ENCODE peak calls at places on chromosomes 7 and 10, in nine cellular contexts. T is thoracic aorta, H is cardiac fibroblast, D is ovary, K is right atrium auricular region, B is breast epithelium, R is astrocyte, V is heart right ventricle, G is neural progenitor cell. A is an unnamed sample.

GRCh38 chr7:131336956-131337355 is 9.3 kb downstream of the MKLN1 start:
- DNase-seq in T (no peak), H (peak; percentile 30), D (no peak), K (no peak), B (no peak), R (no peak), V (no peak), G (no peak), A (no peak)

GRCh38 chr7:90461216-90461615 is 8.2 kb upstream of the PTTG1IP2 start:
- DNase-seq in T (no peak), H (peak; percentile 23), D (no peak), K (no peak), B (no peak), R (no peak), V (no peak), G (no peak), A (no peak)

GRCh38 chr7:23017303-23017702 is 3.4 kb upstream of the HYCC1 start:
- DNase-seq in T (no peak), H (no peak), D (no peak), K (no peak), B (no peak), R (no peak), V (no peak), G (no peak), A (no peak)

GRCh38 chr7:33447980-33448379 is 318.6 kb downstream of the BBS9 start:
- DNase-seq in T (no peak), H (peak; percentile 55), D (no peak), K (no peak), B (no peak), R (peak; percentile 20), V (no peak), G (no peak), A (no peak)

GRCh38 chr7:32501522-32501921 is 6.2 kb downstream of the AVL9 start:
- DNase-seq in T (no peak), H (peak; percentile 45), D (no peak), K (no peak), B (no peak), R (peak; percentile 82), V (no peak), G (no peak), A (no peak)

GRCh38 chr10:24353319-24353718 is 144.4 kb downstream of the KIAA1217 start:
- DNase-seq in T (no peak), H (no peak), D (no peak), K (no peak), B (no peak), R (no peak), V (no peak), G (no peak), A (no peak)

GRCh38 chr10:96400465-96400864 is 41.7 kb upstream of the OPALIN start:
- DNase-seq in T (no peak), H (no peak), D (no peak), K (no peak), B (no peak), R (no peak), V (no peak), G (no peak), A (no peak)

GRCh38 chr10:20185116-20185515 is 368.9 kb downstream of the PLXDC2 start:
- DNase-seq in T (no peak), H (peak; percentile 16), D (no peak), K (no peak), B (no peak), R (peak; percentile 23), V (no peak), G (peak; percentile 29), A (no peak)

GRCh38 chr7:51455513-51455912 is 138.9 kb upstream of the COBL start:
- DNase-seq in T (no peak), H (no peak), D (no peak), K (no peak), B (no peak), R (no peak), V (no peak), G (no peak), A (no peak)

GRCh38 chr10:126242352-126243260 is 145.7 kb downstream of the ADAM12 start:
- DNase-seq in T (no peak), H (peak; percentile 89), D (peak; percentile 73), K (peak; percentile 67), B (no peak), R (peak; percentile 92), V (peak; percentile 55), G (no peak), A (no peak)

GRCh38 chr7:70693690-70694356 is 438.1 kb upstream of the GALNT17 start:
- DNase-seq in T (no peak), H (peak; percentile 55), D (peak; percentile 67), K (peak; percentile 80), B (peak; percentile 47), R (peak; percentile 51), V (peak; percentile 80), G (peak; percentile 91), A (peak; percentile 48)

GRCh38 chr7:155356323-155357105 is 58.8 kb downstream of the INSIG1 start:
- DNase-seq in T (no peak), H (no peak), D (no peak), K (no peak), B (no peak), R (no peak), V (no peak), G (peak; percentile 76), A (no peak)

GRCh38 chr7:47888371-47889265 is 59.6 kb downstream of the PKD1L1 start:
- DNase-seq in T (no peak), H (no peak), D (no peak), K (no peak), B (no peak), R (no peak), V (no peak), G (no peak), A (no peak)

GRCh38 chr7:92402920-92403759 is 44.1 kb upstream of the GATAD1 start:
- DNase-seq in T (no peak), H (peak; percentile 58), D (no peak), K (no peak), B (no peak), R (peak; percentile 55), V (no peak), G (peak; percentile 21), A (no peak)

GRCh38 chr7:123819001-123819400 is 26.0 kb upstream of the HYAL4 start:
- DNase-seq in T (no peak), H (no peak), D (no peak), K (no peak), B (no peak), R (no peak), V (no peak), G (no peak), A (no peak)

GRCh38 chr7:137681657-137682562 is 164.9 kb downstream of the DGKI start:
- DNase-seq in T (no peak), H (peak; percentile 78), D (no peak), K (no peak), B (no peak), R (peak; percentile 94), V (no peak), G (no peak), A (no peak)

GRCh38 chr7:131355917-131356777 is 28.5 kb downstream of the MKLN1 start:
- DNase-seq in T (no peak), H (peak; percentile 43), D (no peak), K (no peak), B (no peak), R (no peak), V (no peak), G (no peak), A (peak; percentile 28)

GRCh38 chr10:79168231-79168630 is 99.5 kb downstream of the ZMIZ1 start:
- DNase-seq in T (no peak), H (no peak), D (no peak), K (no peak), B (no peak), R (no peak), V (no peak), G (no peak), A (no peak)

GRCh38 chr7:45923290-45923689 is 2.2 kb upstream of the IGFBP3 start:
- DNase-seq in T (no peak), H (peak; percentile 83), D (peak; percentile 83), K (peak; percentile 84), B (no peak), R (peak; percentile 46), V (peak; percentile 79), G (peak; percentile 87), A (peak; percentile 62)

GRCh38 chr10:46526682-46527038 is 29.8 kb downstream of the GPRIN2 start:
- DNase-seq in T (no peak), H (peak; percentile 20), D (no peak), K (no peak), B (no peak), R (no peak), V (no peak), G (no peak), A (no peak)

GRCh38 chr10:48636231-48636630 is 31.4 kb upstream of the ARHGAP22 start:
- DNase-seq in T (no peak), H (no peak), D (no peak), K (no peak), B (no peak), R (no peak), V (no peak), G (no peak), A (no peak)

GRCh38 chr7:28112056-28112455 is 68.5 kb downstream of the JAZF1 start:
- DNase-seq in T (no peak), H (peak; percentile 10), D (no peak), K (no peak), B (no peak), R (no peak), V (no peak), G (no peak), A (no peak)
- H3K4me3 ChIP-seq in T (no peak overlapping the region), H (no peak overlapping the region), D (no peak overlapping the region), K (no peak overlapping the region), B (no peak overlapping the region), R (no peak overlapping the region), V (no peak overlapping the region), G (no peak overlapping the region), A (no peak overlapping the region)

DNA sequence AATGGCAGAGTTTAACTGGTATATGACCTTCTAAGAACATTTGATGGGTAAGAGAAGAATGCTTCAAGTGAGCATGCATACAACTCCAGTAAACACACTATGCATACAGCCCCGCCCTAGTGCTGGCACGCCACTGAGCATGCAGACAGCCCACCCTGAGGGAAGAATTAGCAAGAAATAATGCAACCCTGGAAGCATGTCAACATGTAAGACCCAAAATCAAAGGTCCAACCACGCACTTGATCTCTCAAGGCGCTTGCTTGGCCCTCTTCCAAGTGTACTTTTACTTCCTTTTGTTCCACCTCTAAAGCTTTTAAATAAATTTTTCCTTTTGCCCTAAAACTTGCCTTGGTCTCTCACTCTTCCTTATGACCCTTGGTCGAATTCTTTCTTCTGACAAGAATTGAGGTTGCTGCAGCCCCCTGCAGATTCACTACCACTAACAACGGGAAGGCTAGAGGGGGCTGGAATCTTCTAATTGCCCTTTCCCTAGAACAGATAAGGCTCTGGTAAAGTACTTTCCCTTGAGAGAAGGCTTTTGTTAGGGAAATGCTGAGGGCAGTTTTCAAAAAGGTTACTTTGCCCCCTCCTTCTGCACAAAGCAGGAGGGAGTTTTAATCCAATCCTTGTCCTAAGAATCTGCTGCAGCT is 3.4 kb downstream of the FAM24B start:
- DNase-seq in T (no peak), H (no peak), D (no peak), K (no peak), B (no peak), R (no peak), V (no peak), G (peak; percentile 68), A (no peak)
- H3K4me3 ChIP-seq in T (no peak overlapping the region), H (no peak overlapping the region), D (no peak overlapping the region), K (no peak overlapping the region), B (no peak overlapping the region), R (no peak overlapping the region), V (no peak overlapping the region), G (peak overlapping the region; percentile 29), A (no peak overlapping the region)

GRCh38 chr10:103397191-103397825 is 882 bp downstream of the PDCD11 start:
- DNase-seq in T (no peak), H (no peak), D (no peak), K (no peak), B (no peak), R (no peak), V (no peak), G (no peak), A (no peak)
- H3K4me3 ChIP-seq in T (peak overlapping the region; percentile 95), H (peak overlapping the region; percentile 90), D (peak overlapping the region; percentile 89), K (peak overlapping the region; percentile 97), B (peak overlapping the region; percentile 81), R (peak overlapping the region; percentile 100), V (peak overlapping the region; percentile 96), G (peak overlapping the region; percentile 75), A (peak overlapping the region; percentile 97)

GRCh38 chr7:28957822-28958234 is 302 bp downstream of the TRIL start:
- DNase-seq in T (no peak), H (no peak), D (peak; percentile 29), K (no peak), B (no peak), R (no peak), V (no peak), G (peak; percentile 83), A (no peak)
- H3K4me3 ChIP-seq in T (peak overlapping the region; percentile 73), H (peak overlapping the region; percentile 50), D (peak overlapping the region; percentile 48), K (peak overlapping the region; percentile 65), B (peak overlapping the region; percentile 90), R (peak overlapping the region; percentile 43), V (peak overlapping the region; percentile 36), G (peak overlapping the region; percentile 64), A (peak overlapping the region; percentile 56)

A was measured in tibial nerve.